ENCODE peak calls at places on chromosomes 4 and X, in ten cellular contexts. U is adrenal gland, V is NT2/D1, F is iPS DF 6.9, I is stomach, R is ovary, M is colonic mucosa, J is cardiac muscle cell, L is SJSA1, P is OCI-LY7. W is an unnamed sample. For H3K4me1, the result is how much of the 10 kb centered on the place peaks cover.

GRCh38 chrX:154908821-154909220 is 22.7 kb downstream of the F8A1 start:
- DNase-seq in U (no peak), V (no peak), F (no peak), I (no peak), R (no peak), M (no peak), J (no peak), L (no peak), P (no peak), W (no peak)

GRCh38 chr4:151227731-151228130 is 49.2 kb upstream of the PRSS48 start:
- DNase-seq in U (peak), V (no peak), F (no peak), I (no peak), R (peak), M (no peak), J (peak), L (no peak), P (no peak), W (no peak)

GRCh38 chr4:22901631-22902030 is 208.9 kb downstream of the GBA3 start:
- DNase-seq in U (no peak), V (no peak), F (no peak), I (no peak), R (no peak), M (no peak), J (no peak), L (no peak), P (no peak), W (no peak)

GRCh38 chr4:123621072-123621705 is 224.6 kb downstream of the SPRY1 start:
- DNase-seq in U (peak), V (no peak), F (no peak), I (no peak), R (no peak), M (no peak), J (peak), L (no peak), P (no peak), W (no peak)

GRCh38 chr4:7411896-7412585 is 22.7 kb downstream of the PSAPL1 start:
- DNase-seq in U (no peak), V (no peak), F (no peak), I (peak), R (peak), M (no peak), J (no peak), L (no peak), P (no peak), W (no peak)

GRCh38 chr4:175930471-175930870 is 118.4 kb upstream of the GPM6A start:
- DNase-seq in U (no peak), V (no peak), F (no peak), I (no peak), R (no peak), M (no peak), J (no peak), L (no peak), P (no peak), W (no peak)

GRCh38 chr4:121510260-121510942 is 129.6 kb upstream of the QRFPR start:
- DNase-seq in U (no peak), V (no peak), F (no peak), I (no peak), R (no peak), M (no peak), J (no peak), L (no peak), P (no peak), W (no peak)

GRCh38 chrX:70908541-70908940 is at the start of gene TEX11:
- DNase-seq in U (no peak), V (no peak), F (no peak), I (no peak), R (no peak), M (no peak), J (no peak), L (no peak), P (no peak), W (no peak)

GRCh38 chr4:142959156-142959555 is 113.1 kb upstream of the INPP4B start:
- DNase-seq in U (no peak), V (no peak), F (no peak), I (no peak), R (no peak), M (no peak), J (no peak), L (no peak), P (no peak), W (no peak)

GRCh38 chrX:24228596-24228995 is 79.1 kb downstream of the ZFX start:
- DNase-seq in U (no peak), V (no peak), F (no peak), I (no peak), R (no peak), M (no peak), J (no peak), L (no peak), P (no peak), W (no peak)

GRCh38 chrX:150842198-150842553 is 56.3 kb downstream of the CD99L2 start:
- DNase-seq in U (no peak), V (no peak), F (no peak), I (no peak), R (no peak), M (no peak), J (no peak), L (no peak), P (no peak), W (no peak)

GRCh38 chrX:2710041-2710471 is 19.0 kb downstream of the CD99 start:
- DNase-seq in U (no peak), V (no peak), F (no peak), I (no peak), R (no peak), M (no peak), J (peak), L (peak), P (no peak), W (no peak)

GRCh38 chr4:10182446-10183424 is 66.1 kb upstream of the WDR1 start:
- DNase-seq in U (no peak), V (no peak), F (no peak), I (no peak), R (no peak), M (no peak), J (no peak), L (no peak), P (no peak), W (no peak)
- H3K4me1 ChIP-seq in U (under half), V (under half), F (under half), I (under half), R (under half), M (under half), J (under half), L (under half), P (under half), W (under half)

GRCh38 chrX:21989415-21989814 is 42.7 kb upstream of the PHEX start:
- DNase-seq in U (no peak), V (no peak), F (no peak), I (no peak), R (no peak), M (no peak), J (no peak), L (no peak), P (no peak), W (no peak)
- H3K4me1 ChIP-seq in U (under half), V (under half), F (under half), I (under half), R (under half), M (under half), J (under half), L (under half), P (under half), W (under half)

DNA sequence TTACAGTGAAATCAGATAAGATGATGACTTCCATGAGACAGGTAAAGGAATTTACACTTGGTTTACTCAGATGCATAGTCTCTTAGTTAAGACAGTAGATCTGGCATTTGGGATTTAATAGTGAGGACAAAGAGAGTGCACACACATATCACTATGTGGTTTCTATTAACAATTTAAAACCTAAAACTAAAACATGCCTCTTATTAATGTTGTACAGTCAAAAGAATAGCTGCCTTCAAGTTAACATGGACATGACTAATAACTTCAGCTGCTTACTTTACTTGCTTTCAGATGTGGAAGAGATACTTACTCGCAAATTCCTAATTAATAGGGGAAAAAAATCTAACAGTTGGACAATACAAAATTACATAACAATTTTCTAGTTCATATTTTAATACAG is 27.1 kb downstream of the GALNT7 start:
- DNase-seq in U (no peak), V (no peak), F (no peak), I (no peak), R (no peak), M (no peak), J (no peak), L (no peak), P (no peak), W (no peak)
- H3K4me1 ChIP-seq in U (under half), V (under half), F (under half), I (under half), R (under half), M (under half), J (under half), L (under half), P (under half), W (under half)

DNA sequence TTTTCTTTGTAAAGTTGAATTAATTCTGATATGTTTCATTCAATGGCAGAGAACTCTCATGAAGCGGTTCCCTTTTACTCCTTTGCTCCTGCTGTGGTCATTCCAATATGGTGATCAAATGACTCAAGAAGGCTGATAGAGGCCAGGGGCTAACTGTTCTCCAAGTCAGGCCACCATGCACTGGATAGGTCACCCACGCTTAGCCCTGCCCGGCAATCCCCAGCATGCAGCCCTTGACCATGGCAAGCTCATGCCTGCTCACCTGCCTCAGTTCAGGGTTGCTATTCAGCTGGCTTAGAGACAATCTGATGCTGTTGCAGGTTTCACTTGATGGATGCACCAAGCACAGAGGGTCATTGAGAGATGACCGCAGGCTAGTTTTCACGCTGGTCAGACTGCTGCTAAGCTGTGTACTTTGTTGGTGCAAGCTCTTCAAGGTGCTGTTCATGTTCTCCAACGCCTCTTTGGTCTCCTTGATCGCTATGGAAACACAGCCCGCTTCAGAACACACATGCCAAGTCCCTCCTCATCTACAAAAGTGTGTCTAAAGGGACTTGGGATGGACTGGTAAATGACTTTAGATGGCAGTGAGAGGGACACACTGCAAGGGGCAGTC is 55.2 kb upstream of the FGFBP2 start:
- DNase-seq in U (no peak), V (no peak), F (no peak), I (no peak), R (no peak), M (no peak), J (no peak), L (no peak), P (no peak), W (no peak)
- H3K4me1 ChIP-seq in U (under half), V (under half), F (under half), I (under half), R (under half), M (under half), J (under half), L (under half), P (under half), W (under half)